ENCODE peak calls at places on chromosomes 4 and X, in five cellular contexts. A is IMR-90, O is K562, B is HepG2, J is GM12878. G is an unnamed sample.

GRCh38 chr4:61201562-61202099 is 1.5 kb downstream of the ADGRL3 start:
- DNase-seq in B (no peak), O (no peak), A (no peak), J (no peak), G (no peak)

GRCh38 chr4:127069675-127070074 is 563.1 kb upstream of the INTU start:
- DNase-seq in O (no peak), B (no peak), J (no peak), A (peak; percentile 32), G (no peak)

GRCh38 chr4:75737398-75737797 is 13.0 kb downstream of the USO1 start:
- DNase-seq in J (no peak), B (no peak), O (no peak), A (no peak), G (no peak)

GRCh38 chr4:153943738-153944415 is 155.0 kb upstream of the SFRP2 start:
- DNase-seq in A (no peak), O (no peak), J (no peak), B (no peak), G (no peak)

GRCh38 chrX:116267511-116268040 is 97.0 kb downstream of the AGTR2 start:
- DNase-seq in A (no peak), B (no peak), J (no peak), O (no peak), G (no peak)

GRCh38 chrX:150690126-150690525 is 3.1 kb upstream of the MTMR1 start:
- DNase-seq in A (peak; percentile 92), B (no peak), O (no peak), J (no peak), G (peak; percentile 41)

GRCh38 chr4:119597377-119597776 is 31.2 kb downstream of the PDE5A start:
- DNase-seq in O (no peak), B (no peak), J (no peak), A (peak; percentile 48), G (no peak)

GRCh38 chr4:87077834-87078585 is 142.4 kb downstream of the KLHL8 start:
- DNase-seq in B (no peak), O (no peak), A (no peak), J (no peak), G (no peak)

GRCh38 chrX:134886201-134886600 is 104.6 kb upstream of the SMIM10 start:
- DNase-seq in A (peak; percentile 33), B (peak; percentile 29), O (no peak), J (no peak), G (no peak)

GRCh38 chr4:24922416-24922815 is 9.6 kb upstream of the CCDC149 start:
- DNase-seq in J (no peak), A (peak; percentile 56), O (no peak), B (no peak), G (no peak)

GRCh38 chr4:144295286-144295995 is 154.9 kb upstream of the GYPA start:
- DNase-seq in B (no peak), J (no peak), O (no peak), A (peak; percentile 1), G (no peak)

GRCh38 chrX:40688976-40689375 is 41.6 kb upstream of the CXorf38 start:
- DNase-seq in A (no peak), O (no peak), J (no peak), B (no peak), G (no peak)

GRCh38 chr4:189974056-189974455 is 33.4 kb downstream of the FRG1 start:
- DNase-seq in A (no peak), B (peak; percentile 15), J (no peak), O (peak; percentile 35), G (peak; percentile 6)

GRCh38 chr4:54566608-54567007 is 91.1 kb upstream of the KIT start:
- DNase-seq in B (no peak), A (no peak), J (no peak), O (no peak), G (no peak)

GRCh38 chr4:113292371-113293042 is 243.1 kb downstream of the ANK2 start:
- DNase-seq in J (no peak), A (peak; percentile 71), O (no peak), B (no peak), G (no peak)

GRCh38 chrX:22652596-22652995 is 347.2 kb upstream of the DDX53 start:
- DNase-seq in J (no peak), O (no peak), B (peak; percentile 8), A (peak; percentile 50), G (peak; percentile 27)

GRCh38 chr4:185713272-185713671 is 98.7 kb downstream of the SORBS2 start:
- DNase-seq in A (no peak), O (no peak), B (peak; percentile 62), J (no peak), G (no peak)

GRCh38 chr4:163165217-163166017 is 1.3 kb downstream of the NAF1 start:
- DNase-seq in B (no peak), A (peak; percentile 34), J (no peak), O (peak; percentile 29), G (no peak)

GRCh38 chr4:7139167-7139979 is 53.0 kb upstream of the SORCS2 start:
- DNase-seq in J (no peak), B (no peak), A (no peak), O (no peak), G (no peak)

GRCh38 chr4:182207806-182208483 is 35.3 kb upstream of the TENM3 start:
- DNase-seq in O (no peak), J (no peak), A (peak; percentile 94), B (no peak), G (peak; percentile 24)

GRCh38 chrX:21905976-21906375 is 34.5 kb upstream of the SMS start:
- DNase-seq in J (no peak), B (no peak), O (no peak), A (no peak), G (no peak)

GRCh38 chrX:18949902-18950301 is 34.0 kb downstream of the PHKA2 start:
- DNase-seq in B (no peak), A (no peak), O (no peak), J (no peak), G (no peak)

GRCh38 chr4:6854098-6854744 is 55.4 kb upstream of the TBC1D14 start:
- DNase-seq in O (no peak), B (no peak), A (no peak), J (peak; percentile 57), G (no peak)

GRCh38 chr4:151865327-151865726 is 104.5 kb upstream of the GATB start:
- DNase-seq in J (no peak), A (no peak), B (no peak), O (no peak), G (no peak)

GRCh38 chrX:10537308-10537707 is 83.1 kb downstream of the MID1 start:
- DNase-seq in B (peak; percentile 43), O (no peak), J (no peak), A (no peak), G (no peak)

GRCh38 chr4:108749119-108749518 is 13.7 kb downstream of the ETNPPL start:
- DNase-seq in B (no peak), A (no peak), O (no peak), J (no peak), G (no peak)
- TF ChIP-seq CTCF in B (no peak), A (no peak), O (no peak), J (no peak), G (no peak)

DNA sequence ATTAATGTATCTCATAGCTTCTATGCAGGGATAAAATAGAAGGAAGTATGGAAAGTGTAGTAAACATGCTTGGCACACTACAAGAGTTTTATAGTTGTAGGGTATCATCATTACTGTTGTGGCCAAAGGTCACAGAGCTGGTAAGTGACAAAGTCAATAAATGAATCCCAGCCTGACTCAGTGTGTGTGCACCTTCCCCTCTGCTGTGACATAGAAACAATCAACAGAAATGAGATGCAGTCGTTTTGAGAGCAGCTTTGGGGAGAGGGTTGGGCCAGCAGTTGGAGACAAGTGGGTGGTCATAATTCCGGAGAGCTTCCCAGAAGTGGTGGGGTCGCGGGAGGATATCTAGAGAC is 82.4 kb upstream of the RBPJ start:
- DNase-seq in B (peak; percentile 55), O (no peak), J (no peak), A (no peak), G (no peak)
- H3K4me2 ChIP-seq in B (peak overlapping the region; percentile 84), O (no peak overlapping the region), J (no peak overlapping the region), A (no peak overlapping the region), G (no peak overlapping the region)

DNA sequence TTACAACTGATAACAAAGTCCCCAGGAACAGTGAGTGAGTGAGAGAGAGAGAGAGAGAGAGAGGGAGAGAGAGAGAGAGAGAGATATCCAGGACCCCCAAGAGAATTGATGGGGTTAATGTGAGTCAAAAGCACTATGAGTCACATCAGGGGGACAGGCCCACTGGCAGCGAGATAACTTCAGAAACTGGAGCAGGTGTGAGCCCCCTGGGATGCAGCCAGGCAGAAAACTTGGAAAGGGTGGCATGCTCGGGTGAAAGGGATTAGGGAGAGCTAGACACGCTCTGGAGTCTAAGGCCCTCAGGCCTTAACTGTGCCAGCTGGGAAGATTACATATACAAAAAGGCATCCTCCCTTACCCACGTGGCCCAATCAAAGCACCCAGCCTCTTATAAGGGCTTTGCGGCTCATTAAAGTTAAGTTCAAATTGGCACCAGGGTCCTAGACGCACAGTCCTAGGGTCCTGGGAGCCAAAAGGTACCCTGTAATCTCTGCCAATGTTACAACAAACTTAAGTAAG is 843 bp downstream of the ACOT9 start:
- DNase-seq in J (no peak), A (peak; percentile 74), O (peak; percentile 16), B (peak; percentile 32), G (peak; percentile 45)
- TF ChIP-seq BHLHE40 in J (no peak), A (no peak), O (no peak), B (no peak), G (no peak)

GRCh38 chr4:5710065-5710961 is 688 bp upstream of the EVC start:
- DNase-seq in J (no peak), A (peak; percentile 18), O (no peak), B (peak; percentile 20), G (peak; percentile 33)
- TF ChIP-seq CTCF in J (peak; percentile 23), A (peak; percentile 32), O (no peak), B (peak; percentile 23), G (no peak)

G was measured in A549.